ENCODE peak calls at places on chromosomes 7 and 10, in five cellular contexts. R is HepG2, Z is SK-N-SH, H is K562, S is GM12878. L is an unnamed sample.

GRCh38 chr10:128026620-128027281 is 99.5 kb downstream of the MKI67 start:
- DNase-seq in R (no peak), Z (no peak), H (no peak), S (no peak), L (no peak)

GRCh38 chr10:33293531-33294170 is 40.8 kb downstream of the NRP1 start:
- DNase-seq in R (no peak), Z (no peak), H (no peak), S (no peak), L (no peak)

GRCh38 chr10:71127773-71128172 is 84.6 kb upstream of the UNC5B start:
- DNase-seq in R (no peak), Z (no peak), H (no peak), S (no peak), L (no peak)

GRCh38 chr7:66283003-66283920 is 78.1 kb downstream of the TPST1 start:
- DNase-seq in R (no peak), Z (no peak), H (no peak), S (no peak), L (no peak)

GRCh38 chr10:15744217-15744865 is 24.6 kb upstream of the ITGA8 start:
- DNase-seq in R (peak), Z (peak), H (peak), S (no peak), L (peak)

GRCh38 chr10:75400163-75400768 is 1.3 kb downstream of the ZNF503 start:
- DNase-seq in R (no peak), Z (peak), H (no peak), S (no peak), L (peak)

GRCh38 chr10:98411166-98411565 is 3.8 kb downstream of the PYROXD2 start:
- DNase-seq in R (no peak), Z (no peak), H (no peak), S (no peak), L (no peak)

GRCh38 chr10:115092555-115093285 is 445 bp upstream of the ATRNL1 start:
- DNase-seq in R (no peak), Z (peak), H (no peak), S (no peak), L (no peak)

GRCh38 chr7:27782849-27783248 is 42.9 kb downstream of the TAX1BP1 start:
- DNase-seq in R (no peak), Z (no peak), H (no peak), S (no peak), L (no peak)

GRCh38 chr10:44618910-44619309 is 234.0 kb upstream of the CXCL12 start:
- DNase-seq in R (no peak), Z (no peak), H (no peak), S (no peak), L (no peak)

GRCh38 chr10:78700413-78700812 is 368.4 kb upstream of the ZMIZ1 start:
- DNase-seq in R (no peak), Z (no peak), H (no peak), S (no peak), L (no peak)

GRCh38 chr10:22712246-22712958 is 2.0 kb downstream of the PIP4K2A start:
- DNase-seq in R (no peak), Z (no peak), H (no peak), S (no peak), L (no peak)

GRCh38 chr10:118958984-118959916 is 70.3 kb upstream of the NANOS1 start:
- DNase-seq in R (no peak), Z (no peak), H (peak), S (no peak), L (peak)

GRCh38 chr7:153445641-153446040 is 606.6 kb upstream of the DPP6 start:
- DNase-seq in R (no peak), Z (no peak), H (no peak), S (no peak), L (no peak)

GRCh38 chr7:111224354-111225231 is 133.7 kb downstream of the LRRN3 start:
- DNase-seq in R (no peak), Z (no peak), H (no peak), S (no peak), L (no peak)

GRCh38 chr7:140990193-140990962 is 24.4 kb downstream of the MRPS33 start:
- DNase-seq in R (no peak), Z (no peak), H (no peak), S (no peak), L (no peak)

GRCh38 chr7:155700847-155701246 is 56.4 kb downstream of the RBM33 start:
- DNase-seq in R (no peak), Z (no peak), H (no peak), S (no peak), L (no peak)
- TF ChIP-seq JUND in R (no peak), Z (no peak), H (no peak), S (no peak), L (no peak)

GRCh38 chr7:145020454-145020853 is 184.6 kb upstream of the TPK1 start:
- DNase-seq in R (no peak), Z (no peak), H (no peak), S (no peak), L (no peak)

DNA sequence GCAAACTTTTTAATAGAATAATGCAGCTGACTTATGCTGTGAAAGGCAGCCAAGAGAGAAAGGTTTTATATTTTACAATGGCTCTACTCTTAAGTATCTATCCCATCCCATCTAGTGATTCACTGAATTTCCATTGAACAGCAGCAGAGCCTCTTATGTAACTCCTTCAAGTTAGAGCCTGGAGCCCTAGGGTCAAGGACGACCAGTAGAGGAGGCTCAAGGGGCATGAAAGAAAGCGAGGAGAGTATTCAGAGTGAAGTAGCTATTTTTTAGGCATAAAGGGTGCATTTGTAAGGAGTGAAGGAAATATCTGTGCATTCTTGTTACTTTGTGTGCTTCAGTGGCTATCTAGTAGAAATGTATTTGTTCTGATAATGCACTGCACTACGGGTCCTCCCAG is 180.2 kb upstream of the TPK1 start:
- DNase-seq in R (no peak), Z (no peak), H (no peak), S (no peak), L (no peak)
- TF ChIP-seq JUND in R (no peak), Z (no peak), H (no peak), S (no peak), L (no peak)

GRCh38 chr7:7201583-7202374 is 19.4 kb downstream of the C1GALT1 start:
- DNase-seq in R (no peak), Z (no peak), H (no peak), S (peak), L (peak)
- TF ChIP-seq JUND in R (no peak), Z (no peak), H (no peak), S (no peak), L (no peak)

GRCh38 chr10:110395350-110396283 is 90.9 kb upstream of the SMNDC1 start:
- DNase-seq in R (peak), Z (no peak), H (peak), S (peak), L (peak)
- TF ChIP-seq JUND in R (no peak), Z (no peak), H (no peak), S (no peak), L (no peak)

GRCh38 chr10:18226336-18226735 is 86.1 kb downstream of the CACNB2 start:
- DNase-seq in R (no peak), Z (no peak), H (no peak), S (no peak), L (peak)
- TF ChIP-seq JUND in R (no peak), Z (no peak), H (no peak), S (no peak), L (no peak)

DNA sequence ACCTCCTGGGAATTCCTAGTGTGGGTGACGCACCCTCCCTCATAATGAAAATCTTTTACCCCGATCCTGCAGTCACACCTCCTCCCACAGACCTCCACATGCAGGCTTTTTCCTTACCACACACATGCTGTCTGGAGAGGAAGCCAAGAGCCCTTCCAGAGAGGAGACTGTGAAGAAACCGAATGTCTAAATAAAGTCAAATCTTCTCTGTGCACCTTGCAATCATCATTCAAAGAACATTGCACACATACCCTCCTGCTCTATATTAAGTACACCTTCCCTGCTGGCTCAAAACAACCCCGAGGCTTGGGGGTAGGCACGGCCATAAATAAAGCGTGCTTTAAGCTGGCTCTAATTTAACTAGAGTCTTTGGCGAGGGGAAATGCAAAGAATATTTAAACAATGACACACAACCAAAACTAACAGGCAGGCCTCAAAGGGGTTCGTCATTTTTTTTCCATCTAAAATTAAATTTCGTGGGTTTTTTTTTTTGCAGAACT is 34.9 kb downstream of the CALML3 start:
- DNase-seq in R (no peak), Z (no peak), H (no peak), S (no peak), L (no peak)
- TF ChIP-seq JUND in R (no peak), Z (peak), H (no peak), S (no peak), L (no peak)

DNA sequence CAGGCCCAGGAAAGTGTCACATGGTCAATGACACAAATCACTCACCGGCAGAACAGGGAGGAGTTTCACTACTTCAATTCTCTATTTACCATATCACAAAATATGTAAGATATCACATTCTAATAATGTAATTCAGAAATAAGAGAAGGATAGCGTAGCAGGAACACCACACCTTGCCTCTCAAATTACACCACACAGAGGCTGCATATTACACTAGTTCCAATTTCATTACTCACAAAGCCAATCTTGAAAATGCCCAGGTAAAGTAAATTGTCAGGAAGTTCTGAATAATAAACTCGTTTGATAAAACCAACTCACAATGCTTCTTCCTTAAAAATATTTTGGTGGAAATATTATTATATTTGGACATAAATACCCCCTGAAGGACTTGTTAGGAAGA is 169.1 kb downstream of the CTTNBP2 start:
- DNase-seq in R (no peak), Z (no peak), H (no peak), S (no peak), L (no peak)
- TF ChIP-seq JUND in R (no peak), Z (no peak), H (no peak), S (no peak), L (no peak)

GRCh38 chr7:128214463-128214862 is 26.6 kb upstream of the LEP start:
- DNase-seq in R (no peak), Z (no peak), H (no peak), S (no peak), L (no peak)

GRCh38 chr7:128217972-128218652 is 23.0 kb upstream of the LEP start:
- DNase-seq in R (peak), Z (peak), H (no peak), S (no peak), L (no peak)

GRCh38 chr7:128215281-128215680 is 25.8 kb upstream of the LEP start:
- DNase-seq in R (no peak), Z (no peak), H (no peak), S (no peak), L (peak)

GRCh38 chr7:128217030-128217805 is 23.9 kb upstream of the LEP start:
- DNase-seq in R (no peak), Z (no peak), H (peak), S (no peak), L (no peak)

GRCh38 chr7:128215739-128216138 is 25.3 kb upstream of the LEP start:
- DNase-seq in R (no peak), Z (peak), H (no peak), S (no peak), L (no peak)
- TF ChIP-seq JUND in R (no peak), Z (no peak), H (no peak), S (no peak), L (no peak)

DNA sequence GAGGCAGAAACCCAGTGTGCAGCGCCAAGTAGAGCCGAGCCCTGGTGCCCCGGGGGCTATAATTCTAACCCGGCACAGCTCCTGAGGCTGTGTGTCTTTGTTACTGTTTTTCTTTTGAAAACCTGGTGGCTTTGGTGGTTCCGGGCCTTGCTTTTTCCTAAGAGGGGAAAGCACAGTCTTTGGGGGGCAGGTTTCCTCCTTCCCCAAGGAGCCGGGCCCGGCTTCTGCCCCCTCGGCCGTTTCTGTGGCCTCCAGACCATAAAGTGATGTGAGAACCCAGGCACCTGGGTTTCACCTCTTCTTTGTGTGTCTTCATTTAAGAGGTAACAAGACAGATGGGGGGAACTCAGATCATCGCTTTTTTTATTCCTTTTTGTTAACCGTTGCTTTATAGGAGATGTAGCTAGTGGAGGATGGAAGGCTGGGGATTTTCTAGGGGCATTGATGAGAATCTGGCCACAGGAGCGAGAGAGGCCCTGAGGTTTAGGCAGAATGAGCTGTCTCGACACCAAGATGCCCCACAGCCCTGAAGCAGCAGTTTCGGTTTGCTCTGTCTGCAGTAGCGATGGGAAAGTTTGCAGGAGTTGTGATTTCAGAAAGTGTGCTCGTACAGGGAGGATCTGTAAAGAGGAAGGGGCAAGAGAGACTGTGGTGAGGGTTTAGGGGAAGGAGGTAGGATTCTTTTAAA is 367.8 kb upstream of the GALNT17 start:
- DNase-seq in R (no peak), Z (no peak), H (no peak), S (peak), L (no peak)
- TF ChIP-seq JUND in R (no peak), Z (no peak), H (no peak), S (no peak), L (no peak)

L was measured in T47D.